ENCODE peak calls at places on chromosomes 2 and 18, in eight cellular contexts. R, K, D, J, I, G, T and E are unnamed samples. For H3K27me3, the result is how much of the 10 kb centered on the place peaks cover.

GRCh38 chr2:172516299-172516698 is 39.6 kb upstream of the PDK1 start:
- DNase-seq in K (peak), T (peak), I (peak), J (no peak), R (no peak), G (no peak), D (no peak), E (no peak)

GRCh38 chr2:176110975-176111663 is 4.0 kb downstream of the HOXD11 start:
- DNase-seq in K (no peak), I (peak), T (peak), R (no peak), J (peak), G (peak), D (no peak), E (no peak)

GRCh38 chr2:30110773-30111172 is 36.0 kb upstream of the YPEL5 start:
- DNase-seq in J (no peak), R (no peak), G (no peak), D (no peak), I (peak), K (no peak), T (peak), E (no peak)

GRCh38 chr2:238567067-238567855 is 140.5 kb downstream of the ASB1 start:
- DNase-seq in D (peak), J (no peak), I (no peak), T (peak), K (no peak), G (no peak), R (no peak), E (no peak)

GRCh38 chr18:68083131-68083530 is 566.6 kb upstream of the DSEL start:
- DNase-seq in G (no peak), J (no peak), T (no peak), I (peak), D (no peak), R (no peak), K (peak), E (no peak)

GRCh38 chr2:163121483-163121882 is 282.9 kb upstream of the KCNH7 start:
- DNase-seq in I (no peak), K (no peak), J (no peak), D (no peak), G (no peak), T (no peak), R (no peak), E (no peak)

GRCh38 chr18:58268849-58269248 is 224.8 kb downstream of the NEDD4L start:
- DNase-seq in D (no peak), K (no peak), T (peak), G (no peak), R (no peak), I (peak), J (no peak), E (no peak)

GRCh38 chr18:23824704-23825103 is 135.5 kb downstream of the LAMA3 start:
- DNase-seq in T (no peak), K (no peak), D (no peak), I (peak), R (no peak), G (no peak), J (no peak), E (no peak)

GRCh38 chr2:59888015-59888414 is 665.4 kb downstream of the BCL11A start:
- DNase-seq in K (no peak), G (no peak), I (no peak), D (no peak), T (no peak), J (no peak), R (no peak), E (peak)

GRCh38 chr2:113784823-113785744 is 28.6 kb upstream of the SLC35F5 start:
- DNase-seq in G (no peak), D (no peak), T (no peak), J (no peak), I (no peak), R (no peak), K (no peak), E (no peak)

GRCh38 chr18:2939317-2939716 is 73.6 kb downstream of the LPIN2 start:
- DNase-seq in D (no peak), K (no peak), T (no peak), R (peak), G (no peak), J (no peak), I (no peak), E (no peak)

GRCh38 chr2:240789051-240789453 is 31.0 kb downstream of the KIF1A start:
- DNase-seq in R (no peak), J (no peak), I (no peak), G (no peak), T (no peak), K (no peak), D (no peak), E (no peak)

GRCh38 chr2:3265981-3266726 is 111.5 kb downstream of the EIPR1 start:
- DNase-seq in I (no peak), K (no peak), R (no peak), T (no peak), G (no peak), D (peak), J (no peak), E (no peak)

GRCh38 chr2:232085179-232085578 is 123.7 kb downstream of the DIS3L2 start:
- DNase-seq in I (no peak), D (no peak), T (no peak), K (no peak), R (no peak), G (no peak), J (no peak), E (no peak)

GRCh38 chr2:230944804-230945372 is 19.8 kb upstream of the GPR55 start:
- DNase-seq in I (no peak), T (no peak), R (no peak), G (no peak), K (no peak), D (no peak), J (no peak), E (no peak)

GRCh38 chr2:214537929-214538328 is 127.1 kb downstream of the VWC2L start:
- DNase-seq in K (no peak), T (no peak), G (no peak), R (no peak), J (no peak), D (no peak), I (no peak), E (no peak)

GRCh38 chr2:105990624-105991023 is 203.5 kb downstream of the UXS1 start:
- DNase-seq in G (no peak), R (no peak), D (no peak), J (no peak), T (no peak), K (no peak), I (no peak), E (no peak)

GRCh38 chr2:134206573-134206972 is 47.3 kb upstream of the MGAT5 start:
- DNase-seq in G (peak), K (no peak), R (no peak), I (peak), J (no peak), T (peak), D (peak), E (no peak)

GRCh38 chr2:37459095-37459981 is 114.9 kb downstream of the QPCT start:
- DNase-seq in G (no peak), T (peak), K (peak), R (no peak), I (peak), J (peak), D (no peak), E (no peak)

GRCh38 chr2:37456479-37456878 is 112.0 kb downstream of the QPCT start:
- DNase-seq in D (no peak), K (no peak), G (no peak), J (no peak), R (no peak), I (no peak), T (no peak), E (peak)

GRCh38 chr2:37458133-37458532 is 113.7 kb downstream of the QPCT start:
- DNase-seq in R (no peak), K (no peak), G (no peak), D (no peak), T (no peak), J (no peak), I (no peak), E (no peak)

GRCh38 chr2:37454851-37455762 is 110.7 kb downstream of the QPCT start:
- DNase-seq in T (no peak), D (no peak), I (no peak), J (no peak), G (no peak), K (no peak), R (no peak), E (no peak)

GRCh38 chr2:37457401-37457901 is 113.0 kb downstream of the QPCT start:
- DNase-seq in J (no peak), D (no peak), G (no peak), R (no peak), K (peak), T (no peak), I (peak), E (no peak)
- H3K27ac ChIP-seq in J (peak), D (no peak), G (no peak), R (no peak), K (no peak), T (peak), I (peak), E (no peak)

GRCh38 chr18:5061785-5062184 is 135.3 kb downstream of the AKAIN1 start:
- DNase-seq in G (no peak), T (no peak), R (no peak), D (no peak), I (no peak), K (no peak), J (no peak), E (no peak)

GRCh38 chr18:5068856-5069255 is 128.2 kb downstream of the AKAIN1 start:
- DNase-seq in G (no peak), I (no peak), D (no peak), K (no peak), T (no peak), J (no peak), R (no peak), E (no peak)

GRCh38 chr18:5064846-5065245 is 132.2 kb downstream of the AKAIN1 start:
- DNase-seq in I (no peak), D (no peak), J (no peak), G (no peak), R (no peak), T (no peak), K (no peak), E (no peak)

GRCh38 chr18:5060543-5060942 is 136.5 kb downstream of the AKAIN1 start:
- DNase-seq in K (no peak), G (no peak), R (no peak), T (no peak), J (no peak), D (no peak), I (no peak), E (no peak)

GRCh38 chr18:5066380-5066977 is 130.6 kb downstream of the AKAIN1 start:
- DNase-seq in J (peak), G (no peak), D (no peak), K (no peak), T (no peak), I (no peak), R (no peak), E (no peak)
- TF ChIP-seq CTCF in J (peak), G (no peak), D (no peak), K (no peak), T (peak), I (no peak), R (peak), E (peak)

GRCh38 chr2:218870984-218871344 is 9.7 kb upstream of the WNT10A start:
- DNase-seq in T (no peak), J (no peak), K (no peak), D (no peak), I (no peak), R (no peak), G (no peak), E (no peak)

GRCh38 chr2:218865396-218865795 is 5.8 kb downstream of the WNT6 start:
- DNase-seq in T (no peak), K (no peak), J (peak), D (no peak), I (no peak), G (no peak), R (no peak), E (no peak)

GRCh38 chr2:218869064-218869463 is 9.5 kb downstream of the WNT6 start:
- DNase-seq in T (no peak), I (no peak), D (no peak), R (no peak), G (no peak), J (no peak), K (no peak), E (no peak)

GRCh38 chr2:218865999-218866398 is 6.4 kb downstream of the WNT6 start:
- DNase-seq in G (no peak), R (no peak), J (no peak), T (no peak), I (no peak), K (no peak), D (no peak), E (no peak)

DNA sequence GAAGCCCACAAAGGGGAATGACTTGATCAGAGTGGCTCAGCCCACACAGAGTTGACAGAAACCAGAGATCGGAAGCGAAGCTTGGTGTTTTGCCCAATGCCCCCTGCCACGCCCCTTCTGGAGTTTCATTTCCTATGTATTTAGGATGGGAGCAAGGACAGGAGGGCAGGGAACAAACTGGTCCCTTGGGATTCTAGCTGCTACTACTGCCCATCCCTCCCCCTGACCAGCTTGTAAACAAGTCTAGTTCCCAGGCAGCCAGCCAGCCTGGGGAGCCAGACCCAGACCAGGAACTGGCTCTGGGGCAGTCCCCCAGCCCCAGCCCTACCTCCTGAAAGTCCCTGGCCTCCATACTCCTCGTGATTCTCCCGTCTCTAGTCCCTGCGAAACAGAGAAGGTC is 8.3 kb downstream of the WNT6 start:
- DNase-seq in D (no peak), J (no peak), I (no peak), G (no peak), R (no peak), T (no peak), K (no peak), E (no peak)
- H3K27me3 ChIP-seq in D (under half), J (under half), I (half or more), G (under half), R (under half), T (under half), K (half or more), E (under half)

DNA sequence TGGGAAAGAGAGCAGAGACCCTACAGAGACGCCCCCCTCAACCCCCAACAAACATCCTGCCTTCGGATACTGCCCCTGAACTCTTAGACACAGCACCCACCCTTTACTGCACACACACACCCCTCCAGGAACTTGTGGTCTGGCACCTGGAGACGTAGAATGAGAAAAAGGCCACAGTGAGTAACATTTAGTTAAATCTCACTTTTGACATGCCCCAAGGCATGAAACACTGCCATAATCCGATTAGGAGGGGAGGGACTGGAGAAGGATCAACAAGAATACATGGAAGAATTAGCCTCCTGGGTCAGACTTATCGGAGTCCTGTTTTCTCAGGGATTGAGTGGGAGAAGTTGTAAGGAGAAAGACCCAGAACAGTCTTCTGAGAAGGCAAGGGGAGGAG is 4.1 kb downstream of the CDK5R2 start:
- DNase-seq in D (no peak), R (peak), G (no peak), J (no peak), T (peak), K (no peak), I (no peak), E (no peak)
- H3K27ac ChIP-seq in D (no peak), R (no peak), G (no peak), J (peak), T (peak), K (peak), I (no peak), E (no peak)

GRCh38 chr2:160784034-160784433 is 290.4 kb upstream of the RBMS1 start:
- DNase-seq in I (no peak), R (no peak), G (no peak), T (no peak), D (no peak), K (no peak), J (no peak), E (no peak)
- TF ChIP-seq CTCF in I (no peak), R (no peak), G (no peak), T (peak), D (no peak), K (no peak), J (no peak), E (no peak)